ENCODE peak calls at places on chromosome 1, in seven cellular contexts. One of them, this sample, is unnamed.

GRCh38 chr1:46490603-46491499 is 1.2 kb downstream of the DMBX1 start:
- DNase-seq in NCI-H1092: no peak
- DNase-seq in mesothelial cell of epicardium: no peak
- DNase-seq in activated T-cell treated with anti-CD3 and anti-CD28 coated beads, Interleukin-2, amount 50 U/mL, for 72 hours: no peak
- DNase-seq in CD8-positive, alpha-beta T cell: no peak
- DNase-seq in stimulated activated CD8-positive, alpha-beta memory T cell treated with anti-CD3 and anti-CD28 coated beads, Interleukin-2, amount 100 ng/mL, for 48 hours: no peak
- DNase-seq in IMR-90: no peak
- DNase-seq in this sample: no peak

GRCh38 chr1:151705739-151706463 is 10.7 kb downstream of the CELF3 start:
- DNase-seq in CD8-positive, alpha-beta T cell: no peak
- DNase-seq in IMR-90: peak; percentile 18
- DNase-seq in mesothelial cell of epicardium: no peak
- DNase-seq in NCI-H1092: no peak
- DNase-seq in stimulated activated CD8-positive, alpha-beta memory T cell treated with anti-CD3 and anti-CD28 coated beads, Interleukin-2, amount 100 ng/mL, for 48 hours: no peak
- DNase-seq in activated T-cell treated with anti-CD3 and anti-CD28 coated beads, Interleukin-2, amount 50 U/mL, for 72 hours: no peak
- DNase-seq in this sample: no peak

GRCh38 chr1:233081686-233082085 is 131.3 kb downstream of the NTPCR start:
- DNase-seq in mesothelial cell of epicardium: no peak
- DNase-seq in stimulated activated CD8-positive, alpha-beta memory T cell treated with anti-CD3 and anti-CD28 coated beads, Interleukin-2, amount 100 ng/mL, for 48 hours: no peak
- DNase-seq in CD8-positive, alpha-beta T cell: no peak
- DNase-seq in NCI-H1092: no peak
- DNase-seq in IMR-90: peak; percentile 47
- DNase-seq in activated T-cell treated with anti-CD3 and anti-CD28 coated beads, Interleukin-2, amount 50 U/mL, for 72 hours: no peak
- DNase-seq in this sample: peak; percentile 47

GRCh38 chr1:245121523-245121922 is 33.3 kb upstream of the KIF26B start:
- DNase-seq in CD8-positive, alpha-beta T cell: no peak
- DNase-seq in NCI-H1092: no peak
- DNase-seq in mesothelial cell of epicardium: no peak
- DNase-seq in IMR-90: no peak
- DNase-seq in stimulated activated CD8-positive, alpha-beta memory T cell treated with anti-CD3 and anti-CD28 coated beads, Interleukin-2, amount 100 ng/mL, for 48 hours: no peak
- DNase-seq in activated T-cell treated with anti-CD3 and anti-CD28 coated beads, Interleukin-2, amount 50 U/mL, for 72 hours: no peak
- DNase-seq in this sample: no peak

GRCh38 chr1:18950415-18951026 is 6.0 kb downstream of the IFFO2 start:
- DNase-seq in activated T-cell treated with anti-CD3 and anti-CD28 coated beads, Interleukin-2, amount 50 U/mL, for 72 hours: peak; percentile 44
- DNase-seq in NCI-H1092: no peak
- DNase-seq in CD8-positive, alpha-beta T cell: no peak
- DNase-seq in stimulated activated CD8-positive, alpha-beta memory T cell treated with anti-CD3 and anti-CD28 coated beads, Interleukin-2, amount 100 ng/mL, for 48 hours: peak; percentile 31
- DNase-seq in mesothelial cell of epicardium: no peak
- DNase-seq in IMR-90: no peak
- DNase-seq in this sample: no peak

GRCh38 chr1:167223144-167224103 is 2.7 kb downstream of the POU2F1 start:
- DNase-seq in IMR-90: peak; percentile 21
- DNase-seq in NCI-H1092: no peak
- DNase-seq in stimulated activated CD8-positive, alpha-beta memory T cell treated with anti-CD3 and anti-CD28 coated beads, Interleukin-2, amount 100 ng/mL, for 48 hours: no peak
- DNase-seq in CD8-positive, alpha-beta T cell: no peak
- DNase-seq in activated T-cell treated with anti-CD3 and anti-CD28 coated beads, Interleukin-2, amount 50 U/mL, for 72 hours: no peak
- DNase-seq in mesothelial cell of epicardium: no peak
- DNase-seq in this sample: peak; percentile 73

GRCh38 chr1:68322096-68322495 is 89.8 kb upstream of the WLS start:
- DNase-seq in NCI-H1092: no peak
- DNase-seq in stimulated activated CD8-positive, alpha-beta memory T cell treated with anti-CD3 and anti-CD28 coated beads, Interleukin-2, amount 100 ng/mL, for 48 hours: no peak
- DNase-seq in CD8-positive, alpha-beta T cell: no peak
- DNase-seq in mesothelial cell of epicardium: no peak
- DNase-seq in activated T-cell treated with anti-CD3 and anti-CD28 coated beads, Interleukin-2, amount 50 U/mL, for 72 hours: no peak
- DNase-seq in IMR-90: no peak
- DNase-seq in this sample: no peak

GRCh38 chr1:59107516-59107915 is 189.4 kb upstream of the FGGY start:
- DNase-seq in mesothelial cell of epicardium: no peak
- DNase-seq in IMR-90: no peak
- DNase-seq in NCI-H1092: no peak
- DNase-seq in stimulated activated CD8-positive, alpha-beta memory T cell treated with anti-CD3 and anti-CD28 coated beads, Interleukin-2, amount 100 ng/mL, for 48 hours: no peak
- DNase-seq in activated T-cell treated with anti-CD3 and anti-CD28 coated beads, Interleukin-2, amount 50 U/mL, for 72 hours: no peak
- DNase-seq in CD8-positive, alpha-beta T cell: no peak
- DNase-seq in this sample: peak; percentile 74

GRCh38 chr1:184425449-184426277 is 38.8 kb downstream of the C1orf21 start:
- DNase-seq in activated T-cell treated with anti-CD3 and anti-CD28 coated beads, Interleukin-2, amount 50 U/mL, for 72 hours: no peak
- DNase-seq in mesothelial cell of epicardium: no peak
- DNase-seq in CD8-positive, alpha-beta T cell: no peak
- DNase-seq in NCI-H1092: no peak
- DNase-seq in stimulated activated CD8-positive, alpha-beta memory T cell treated with anti-CD3 and anti-CD28 coated beads, Interleukin-2, amount 100 ng/mL, for 48 hours: no peak
- DNase-seq in IMR-90: no peak
- DNase-seq in this sample: no peak

GRCh38 chr1:203099760-203100159 is 13.9 kb upstream of the MYOG start:
- DNase-seq in activated T-cell treated with anti-CD3 and anti-CD28 coated beads, Interleukin-2, amount 50 U/mL, for 72 hours: no peak
- DNase-seq in stimulated activated CD8-positive, alpha-beta memory T cell treated with anti-CD3 and anti-CD28 coated beads, Interleukin-2, amount 100 ng/mL, for 48 hours: no peak
- DNase-seq in CD8-positive, alpha-beta T cell: peak; percentile 31
- DNase-seq in IMR-90: no peak
- DNase-seq in NCI-H1092: no peak
- DNase-seq in mesothelial cell of epicardium: no peak
- DNase-seq in this sample: no peak

GRCh38 chr1:23868848-23869450 is 859 bp upstream of the FUCA1 start:
- DNase-seq in IMR-90: no peak
- DNase-seq in stimulated activated CD8-positive, alpha-beta memory T cell treated with anti-CD3 and anti-CD28 coated beads, Interleukin-2, amount 100 ng/mL, for 48 hours: no peak
- DNase-seq in mesothelial cell of epicardium: no peak
- DNase-seq in activated T-cell treated with anti-CD3 and anti-CD28 coated beads, Interleukin-2, amount 50 U/mL, for 72 hours: no peak
- DNase-seq in CD8-positive, alpha-beta T cell: no peak
- DNase-seq in NCI-H1092: no peak
- DNase-seq in this sample: no peak

GRCh38 chr1:201119206-201119814 is 7.1 kb upstream of the CACNA1S start:
- DNase-seq in stimulated activated CD8-positive, alpha-beta memory T cell treated with anti-CD3 and anti-CD28 coated beads, Interleukin-2, amount 100 ng/mL, for 48 hours: peak; percentile 46
- DNase-seq in activated T-cell treated with anti-CD3 and anti-CD28 coated beads, Interleukin-2, amount 50 U/mL, for 72 hours: peak; percentile 65
- DNase-seq in CD8-positive, alpha-beta T cell: peak; percentile 58
- DNase-seq in mesothelial cell of epicardium: no peak
- DNase-seq in NCI-H1092: no peak
- DNase-seq in IMR-90: peak; percentile 36
- DNase-seq in this sample: peak; percentile 33

GRCh38 chr1:91583326-91583755 is 82.7 kb downstream of the CDC7 start:
- DNase-seq in NCI-H1092: peak; percentile 11
- DNase-seq in mesothelial cell of epicardium: no peak
- DNase-seq in activated T-cell treated with anti-CD3 and anti-CD28 coated beads, Interleukin-2, amount 50 U/mL, for 72 hours: no peak
- DNase-seq in CD8-positive, alpha-beta T cell: no peak
- DNase-seq in IMR-90: peak; percentile 99
- DNase-seq in stimulated activated CD8-positive, alpha-beta memory T cell treated with anti-CD3 and anti-CD28 coated beads, Interleukin-2, amount 100 ng/mL, for 48 hours: no peak
- DNase-seq in this sample: no peak

GRCh38 chr1:43495204-43495603 is 35.5 kb upstream of the PTPRF start:
- DNase-seq in mesothelial cell of epicardium: no peak
- DNase-seq in CD8-positive, alpha-beta T cell: no peak
- DNase-seq in NCI-H1092: no peak
- DNase-seq in IMR-90: no peak
- DNase-seq in activated T-cell treated with anti-CD3 and anti-CD28 coated beads, Interleukin-2, amount 50 U/mL, for 72 hours: no peak
- DNase-seq in stimulated activated CD8-positive, alpha-beta memory T cell treated with anti-CD3 and anti-CD28 coated beads, Interleukin-2, amount 100 ng/mL, for 48 hours: no peak
- DNase-seq in this sample: no peak

GRCh38 chr1:89844236-89844807 is 23.5 kb downstream of the LRRC8D start:
- DNase-seq in activated T-cell treated with anti-CD3 and anti-CD28 coated beads, Interleukin-2, amount 50 U/mL, for 72 hours: peak; percentile 33
- DNase-seq in CD8-positive, alpha-beta T cell: no peak
- DNase-seq in stimulated activated CD8-positive, alpha-beta memory T cell treated with anti-CD3 and anti-CD28 coated beads, Interleukin-2, amount 100 ng/mL, for 48 hours: no peak
- DNase-seq in IMR-90: peak; percentile 55
- DNase-seq in NCI-H1092: no peak
- DNase-seq in mesothelial cell of epicardium: no peak
- DNase-seq in this sample: no peak

GRCh38 chr1:160746870-160747500 is 7.9 kb downstream of the SLAMF7 start:
- DNase-seq in stimulated activated CD8-positive, alpha-beta memory T cell treated with anti-CD3 and anti-CD28 coated beads, Interleukin-2, amount 100 ng/mL, for 48 hours: no peak
- DNase-seq in NCI-H1092: no peak
- DNase-seq in activated T-cell treated with anti-CD3 and anti-CD28 coated beads, Interleukin-2, amount 50 U/mL, for 72 hours: no peak
- DNase-seq in mesothelial cell of epicardium: no peak
- DNase-seq in IMR-90: no peak
- DNase-seq in CD8-positive, alpha-beta T cell: no peak
- DNase-seq in this sample: no peak

GRCh38 chr1:228315484-228315944 is 91.1 kb downstream of the TRIM11 start:
- DNase-seq in CD8-positive, alpha-beta T cell: no peak
- DNase-seq in mesothelial cell of epicardium: no peak
- DNase-seq in IMR-90: no peak
- DNase-seq in stimulated activated CD8-positive, alpha-beta memory T cell treated with anti-CD3 and anti-CD28 coated beads, Interleukin-2, amount 100 ng/mL, for 48 hours: no peak
- DNase-seq in NCI-H1092: no peak
- DNase-seq in activated T-cell treated with anti-CD3 and anti-CD28 coated beads, Interleukin-2, amount 50 U/mL, for 72 hours: no peak
- DNase-seq in this sample: no peak

GRCh38 chr1:70719164-70719563 is 308.1 kb downstream of the CTH start:
- DNase-seq in CD8-positive, alpha-beta T cell: no peak
- DNase-seq in NCI-H1092: no peak
- DNase-seq in stimulated activated CD8-positive, alpha-beta memory T cell treated with anti-CD3 and anti-CD28 coated beads, Interleukin-2, amount 100 ng/mL, for 48 hours: no peak
- DNase-seq in mesothelial cell of epicardium: no peak
- DNase-seq in IMR-90: no peak
- DNase-seq in activated T-cell treated with anti-CD3 and anti-CD28 coated beads, Interleukin-2, amount 50 U/mL, for 72 hours: no peak
- DNase-seq in this sample: no peak

GRCh38 chr1:203592728-203593127 is 33.9 kb upstream of the ATP2B4 start:
- DNase-seq in activated T-cell treated with anti-CD3 and anti-CD28 coated beads, Interleukin-2, amount 50 U/mL, for 72 hours: no peak
- DNase-seq in stimulated activated CD8-positive, alpha-beta memory T cell treated with anti-CD3 and anti-CD28 coated beads, Interleukin-2, amount 100 ng/mL, for 48 hours: no peak
- DNase-seq in NCI-H1092: no peak
- DNase-seq in CD8-positive, alpha-beta T cell: no peak
- DNase-seq in mesothelial cell of epicardium: no peak
- DNase-seq in IMR-90: peak; percentile 54
- DNase-seq in this sample: no peak